ENCODE peak calls at places on chromosomes 6 and 20, in six cellular contexts. H, X, Z, N, E and O are unnamed samples.

GRCh38 chr20:33730946-33731692 is 677 bp upstream of the ZNF341 start:
- DNase-seq in H (no peak), X (no peak), Z (no peak), N (no peak), E (no peak), O (no peak)

GRCh38 chr6:37635319-37635718 is 62.4 kb downstream of the MDGA1 start:
- DNase-seq in H (no peak), X (no peak), Z (no peak), N (no peak), E (no peak), O (peak; percentile 21)

GRCh38 chr6:142848156-142848555 is 96.8 kb downstream of the HIVEP2 start:
- DNase-seq in H (no peak), X (no peak), Z (no peak), N (no peak), E (no peak), O (no peak)

GRCh38 chr6:161439093-161439492 is 165.2 kb upstream of the AGPAT4 start:
- DNase-seq in H (no peak), X (no peak), Z (peak; percentile 59), N (no peak), E (no peak), O (peak; percentile 80)

GRCh38 chr20:11726021-11726420 is 191.7 kb upstream of the BTBD3 start:
- DNase-seq in H (no peak), X (no peak), Z (no peak), N (no peak), E (no peak), O (no peak)

GRCh38 chr6:107730106-107730505 is 94.0 kb downstream of the SCML4 start:
- DNase-seq in H (peak; percentile 22), X (no peak), Z (no peak), N (peak; percentile 69), E (no peak), O (no peak)

GRCh38 chr6:170416303-170416702 is 109.7 kb downstream of the FAM120B start:
- DNase-seq in H (no peak), X (no peak), Z (no peak), N (no peak), E (no peak), O (no peak)

GRCh38 chr20:52926505-52926904 is 45.7 kb upstream of the TSHZ2 start:
- DNase-seq in H (no peak), X (no peak), Z (no peak), N (no peak), E (no peak), O (no peak)

GRCh38 chr6:111715321-111715720 is 109.6 kb upstream of the TRAF3IP2 start:
- DNase-seq in H (no peak), X (no peak), Z (no peak), N (peak; percentile 64), E (no peak), O (no peak)

GRCh38 chr6:41489284-41489851 is 56.8 kb upstream of the FOXP4 start:
- DNase-seq in H (no peak), X (no peak), Z (peak; percentile 32), N (no peak), E (no peak), O (peak; percentile 56)

GRCh38 chr20:43913291-43914025 is 1.2 kb upstream of the TOX2 start:
- DNase-seq in H (no peak), X (no peak), Z (no peak), N (no peak), E (no peak), O (no peak)

GRCh38 chr6:170383466-170384075 is 77.0 kb downstream of the FAM120B start:
- DNase-seq in H (no peak), X (no peak), Z (no peak), N (no peak), E (no peak), O (no peak)

GRCh38 chr6:9140181-9140580 is 704.8 kb upstream of the SLC35B3 start:
- DNase-seq in H (peak; percentile 10), X (no peak), Z (no peak), N (no peak), E (peak; percentile 23), O (peak; percentile 24)

GRCh38 chr6:118786696-118787453 is 107.1 kb upstream of the ASF1A start:
- DNase-seq in H (no peak), X (no peak), Z (no peak), N (no peak), E (no peak), O (no peak)

GRCh38 chr6:43516697-43517502 is at the start of the genes POLR1C and YIPF3:
- DNase-seq in H (peak; percentile 98), X (peak; percentile 90), Z (peak; percentile 97), N (peak; percentile 97), E (peak; percentile 98), O (peak; percentile 98)

GRCh38 chr6:154358019-154358545 is 1.5 kb upstream of the IPCEF1 start:
- DNase-seq in H (no peak), X (no peak), Z (no peak), N (no peak), E (no peak), O (no peak)

GRCh38 chr6:25423358-25423757 is 144.2 kb downstream of the CARMIL1 start:
- DNase-seq in H (no peak), X (no peak), Z (no peak), N (no peak), E (no peak), O (no peak)

GRCh38 chr20:23331450-23331849 is 19.1 kb upstream of the NXT1 start:
- DNase-seq in H (no peak), X (no peak), Z (no peak), N (no peak), E (no peak), O (no peak)

GRCh38 chr6:31614674-31615578 is at the start of gene AIF1:
- DNase-seq in H (no peak), X (no peak), Z (no peak), N (no peak), E (no peak), O (no peak)

GRCh38 chr20:32970115-32970972 is 33.9 kb downstream of the SUN5 start:
- DNase-seq in H (no peak), X (no peak), Z (no peak), N (no peak), E (peak; percentile 4), O (no peak)

GRCh38 chr6:53628354-53629119 is 37.0 kb downstream of the KLHL31 start:
- DNase-seq in H (no peak), X (no peak), Z (no peak), N (no peak), E (no peak), O (no peak)

GRCh38 chr6:68468244-68468884 is 166.7 kb upstream of the ADGRB3 start:
- DNase-seq in H (no peak), X (peak; percentile 1), Z (no peak), N (no peak), E (no peak), O (no peak)

GRCh38 chr20:22801528-22801927 is 217.2 kb upstream of the FOXA2 start:
- DNase-seq in H (no peak), X (no peak), Z (no peak), N (no peak), E (no peak), O (no peak)

GRCh38 chr6:89410231-89411018 is 1.6 kb downstream of the RRAGD start:
- DNase-seq in H (no peak), X (no peak), Z (no peak), N (peak; percentile 12), E (no peak), O (no peak)

GRCh38 chr6:108947114-108947854 is 99.1 kb downstream of the ARMC2 start:
- DNase-seq in H (no peak), X (no peak), Z (no peak), N (no peak), E (no peak), O (no peak)

GRCh38 chr6:142854589-142855488 is 90.1 kb downstream of the HIVEP2 start:
- DNase-seq in H (no peak), X (no peak), Z (no peak), N (no peak), E (no peak), O (no peak)

GRCh38 chr6:2186516-2186915 is 58.9 kb downstream of the GMDS start:
- DNase-seq in H (no peak), X (no peak), Z (no peak), N (no peak), E (no peak), O (no peak)

GRCh38 chr6:35146453-35146852 is 5.3 kb upstream of the TCP11 start:
- DNase-seq in H (peak; percentile 61), X (peak; percentile 28), Z (peak; percentile 37), N (no peak), E (peak; percentile 60), O (no peak)

GRCh38 chr20:21936720-21937380 is 231.4 kb downstream of the PAX1 start:
- DNase-seq in H (no peak), X (peak; percentile 61), Z (no peak), N (no peak), E (no peak), O (no peak)

GRCh38 chr20:37796121-37796520 is 102.3 kb downstream of the CTNNBL1 start:
- DNase-seq in H (no peak), X (no peak), Z (no peak), N (no peak), E (no peak), O (no peak)

GRCh38 chr6:157661652-157662051 is 161.4 kb upstream of the SNX9 start:
- DNase-seq in H (no peak), X (no peak), Z (no peak), N (no peak), E (no peak), O (no peak)

GRCh38 chr20:50528804-50529351 is 18.7 kb downstream of the PTPN1 start:
- DNase-seq in H (no peak), X (no peak), Z (no peak), N (no peak), E (no peak), O (no peak)
- H3K4me1 ChIP-seq in H (peaks cover 44% of the 10 kb centered on the region), X (peaks cover 6% of the 10 kb centered on the region), Z (peaks cover 77% of the 10 kb centered on the region), N (peaks cover 37% of the 10 kb centered on the region), E (peaks cover 18% of the 10 kb centered on the region), O (peaks cover 53% of the 10 kb centered on the region)

GRCh38 chr6:27280064-27280539 is 32.0 kb downstream of the POM121L2 start:
- DNase-seq in H (no peak), X (no peak), Z (no peak), N (no peak), E (peak; percentile 43), O (no peak)
- H3K9me3 ChIP-seq in H (peaks cover 3% of the 10 kb centered on the region), X (no peaks in the 10 kb centered on the region), Z (peaks cover 4% of the 10 kb centered on the region), N (peaks cover 39% of the 10 kb centered on the region), E (no peaks in the 10 kb centered on the region), O (no peaks in the 10 kb centered on the region)

GRCh38 chr20:50343490-50344179 is 153.0 kb downstream of the CEBPB start:
- DNase-seq in H (no peak), X (no peak), Z (no peak), N (no peak), E (no peak), O (no peak)
- H3K4me1 ChIP-seq in H (no peaks in the 10 kb centered on the region), X (peaks cover 10% of the 10 kb centered on the region), Z (peaks cover 30% of the 10 kb centered on the region), N (peaks cover 14% of the 10 kb centered on the region), E (no peaks in the 10 kb centered on the region), O (peaks cover 16% of the 10 kb centered on the region)

DNA sequence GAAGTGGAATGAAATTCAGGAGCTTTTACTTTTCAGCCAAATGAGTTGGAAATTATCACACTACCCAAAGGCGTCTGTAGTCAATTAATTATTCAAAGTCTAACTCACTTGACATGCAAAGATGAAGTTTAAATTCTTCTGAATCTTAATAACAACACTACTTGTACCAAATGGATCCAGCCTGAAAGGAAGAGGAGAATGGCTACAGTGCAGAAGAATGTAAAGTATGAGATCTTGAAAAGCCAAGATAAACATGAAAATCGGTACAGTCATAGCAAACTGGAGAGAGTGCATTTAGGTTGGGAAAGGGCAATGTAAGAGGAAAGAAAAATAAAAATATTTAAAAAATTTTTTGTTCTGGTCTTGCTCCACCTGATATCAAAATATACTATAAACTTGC is 195.5 kb downstream of the SIM1 start:
- DNase-seq in H (no peak), X (no peak), Z (no peak), N (no peak), E (no peak), O (no peak)
- H3K9me3 ChIP-seq in H (no peaks in the 10 kb centered on the region), X (no peaks in the 10 kb centered on the region), Z (no peaks in the 10 kb centered on the region), N (no peaks in the 10 kb centered on the region), E (no peaks in the 10 kb centered on the region), O (no peaks in the 10 kb centered on the region)